ENCODE peak calls at places on chromosomes 3 and 15, in ten cellular contexts. Q is stomach, W is A549, L is uterus, H is HCT116, E is sigmoid colon, R is esophagus muscularis mucosa, X is HepG2, P is body of pancreas, A is heart left ventricle. Y is an unnamed sample. For H3K4me1, the result is how much of the 10 kb centered on the place peaks cover.

GRCh38 chr3:105355355-105356063 is 11.2 kb upstream of the ALCAM start:
- DNase-seq in Q (no peak), W (no peak), L (no peak), H (no peak), E (no peak), R (no peak), X (no peak), P (no peak), A (no peak), Y (no peak)

GRCh38 chr3:193732391-193732790 is 139.4 kb downstream of the OPA1 start:
- DNase-seq in Q (no peak), W (peak), L (no peak), H (peak), E (no peak), R (peak), X (peak), P (no peak), A (no peak), Y (no peak)

GRCh38 chr3:46888705-46889104 is 11.2 kb downstream of the PTH1R start:
- DNase-seq in Q (no peak), W (no peak), L (no peak), H (no peak), E (no peak), R (no peak), X (no peak), P (no peak), A (no peak), Y (no peak)

GRCh38 chr3:45647148-45647619 is 42.0 kb upstream of the SACM1L start:
- DNase-seq in Q (no peak), W (peak), L (no peak), H (no peak), E (no peak), R (no peak), X (peak), P (no peak), A (no peak), Y (no peak)

GRCh38 chr3:100297784-100298183 is 36.8 kb upstream of the NIT2 start:
- DNase-seq in Q (no peak), W (no peak), L (no peak), H (no peak), E (no peak), R (no peak), X (no peak), P (no peak), A (no peak), Y (no peak)

GRCh38 chr3:176167272-176167671 is 1030.0 kb downstream of the TBL1XR1 start:
- DNase-seq in Q (no peak), W (no peak), L (no peak), H (peak), E (no peak), R (no peak), X (no peak), P (no peak), A (no peak), Y (no peak)

GRCh38 chr3:46674031-46674592 is 19.4 kb downstream of the ALS2CL start:
- DNase-seq in Q (no peak), W (peak), L (no peak), H (no peak), E (peak), R (no peak), X (peak), P (peak), A (peak), Y (no peak)

GRCh38 chr3:190338717-190339116 is 16.5 kb upstream of the CLDN1 start:
- DNase-seq in Q (no peak), W (no peak), L (no peak), H (peak), E (no peak), R (no peak), X (no peak), P (peak), A (no peak), Y (no peak)

GRCh38 chr3:16770021-16770420 is 114.7 kb upstream of the PLCL2 start:
- DNase-seq in Q (no peak), W (no peak), L (no peak), H (no peak), E (no peak), R (no peak), X (no peak), P (no peak), A (peak), Y (no peak)

GRCh38 chr15:50145451-50145872 is 26.4 kb upstream of the ATP8B4 start:
- DNase-seq in Q (no peak), W (peak), L (peak), H (peak), E (no peak), R (no peak), X (peak), P (peak), A (no peak), Y (peak)

GRCh38 chr15:77904436-77904821 is 173.1 kb downstream of the TBC1D2B start:
- DNase-seq in Q (peak), W (no peak), L (no peak), H (no peak), E (peak), R (no peak), X (no peak), P (no peak), A (peak), Y (no peak)

GRCh38 chr15:99442268-99442897 is 123.4 kb upstream of the MEF2A start:
- DNase-seq in Q (peak), W (peak), L (peak), H (peak), E (peak), R (peak), X (no peak), P (no peak), A (peak), Y (peak)

GRCh38 chr3:136938334-136938733 is 19.4 kb upstream of the IL20RB start:
- DNase-seq in Q (no peak), W (no peak), L (no peak), H (no peak), E (no peak), R (no peak), X (no peak), P (no peak), A (no peak), Y (no peak)

GRCh38 chr15:70308011-70308761 is 210.5 kb upstream of the TLE3 start:
- DNase-seq in Q (no peak), W (peak), L (no peak), H (peak), E (no peak), R (no peak), X (no peak), P (no peak), A (no peak), Y (no peak)

GRCh38 chr3:129116482-129116946 is 5.1 kb downstream of the RAB43 start:
- DNase-seq in Q (no peak), W (no peak), L (no peak), H (no peak), E (no peak), R (no peak), X (peak), P (no peak), A (no peak), Y (no peak)
- H3K4me1 ChIP-seq in Q (half or more), W (under half), L (under half), H (under half), E (under half), R (under half), X (half or more), P (under half), A (under half), Y (under half)

DNA sequence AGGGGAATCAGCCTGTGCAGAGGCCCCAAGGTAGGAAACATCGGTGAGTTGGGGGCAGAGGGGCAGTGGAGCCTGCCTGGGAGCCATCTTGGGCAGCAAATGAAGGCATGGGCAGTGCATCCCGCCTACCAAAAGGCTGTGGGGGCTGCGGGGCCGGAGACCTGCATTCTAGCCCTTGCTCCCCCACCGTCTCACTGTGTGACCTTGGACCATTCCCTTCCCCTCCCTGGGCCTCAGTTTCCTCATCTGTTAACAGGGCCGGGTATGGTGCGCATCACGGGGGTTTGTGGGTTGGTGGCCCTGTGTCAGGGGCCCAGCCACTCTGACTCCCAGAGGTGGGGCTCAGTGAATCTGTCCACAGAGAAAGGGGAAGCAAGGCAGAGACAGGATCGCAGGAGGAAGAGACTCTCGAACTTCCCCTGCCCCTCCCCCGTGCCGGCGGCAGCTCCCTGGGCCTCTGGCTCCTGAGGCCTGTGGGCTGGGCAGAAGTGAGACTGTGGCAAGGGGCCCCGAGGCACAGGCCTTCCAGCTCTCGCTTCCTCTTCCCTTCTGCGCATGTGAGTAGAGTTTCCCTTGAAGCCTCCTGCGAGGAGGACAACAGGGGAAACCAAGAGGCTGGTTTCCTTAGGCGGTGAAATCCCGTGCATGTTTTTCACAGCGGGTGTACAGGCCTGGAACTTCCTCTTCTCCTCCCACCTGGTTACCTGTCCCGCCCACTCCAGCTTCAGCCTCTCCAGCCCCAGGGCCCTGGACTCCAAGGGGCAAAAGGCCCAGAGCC is 42.9 kb downstream of the IDH2 start:
- DNase-seq in Q (peak), W (no peak), L (no peak), H (no peak), E (peak), R (no peak), X (peak), P (peak), A (peak), Y (peak)
- TF ChIP-seq POLR2A in Q (no peak), W (no peak), L (no peak), H (no peak), E (no peak), R (no peak), X (no peak), P (no peak), A (no peak), Y (no peak)

DNA sequence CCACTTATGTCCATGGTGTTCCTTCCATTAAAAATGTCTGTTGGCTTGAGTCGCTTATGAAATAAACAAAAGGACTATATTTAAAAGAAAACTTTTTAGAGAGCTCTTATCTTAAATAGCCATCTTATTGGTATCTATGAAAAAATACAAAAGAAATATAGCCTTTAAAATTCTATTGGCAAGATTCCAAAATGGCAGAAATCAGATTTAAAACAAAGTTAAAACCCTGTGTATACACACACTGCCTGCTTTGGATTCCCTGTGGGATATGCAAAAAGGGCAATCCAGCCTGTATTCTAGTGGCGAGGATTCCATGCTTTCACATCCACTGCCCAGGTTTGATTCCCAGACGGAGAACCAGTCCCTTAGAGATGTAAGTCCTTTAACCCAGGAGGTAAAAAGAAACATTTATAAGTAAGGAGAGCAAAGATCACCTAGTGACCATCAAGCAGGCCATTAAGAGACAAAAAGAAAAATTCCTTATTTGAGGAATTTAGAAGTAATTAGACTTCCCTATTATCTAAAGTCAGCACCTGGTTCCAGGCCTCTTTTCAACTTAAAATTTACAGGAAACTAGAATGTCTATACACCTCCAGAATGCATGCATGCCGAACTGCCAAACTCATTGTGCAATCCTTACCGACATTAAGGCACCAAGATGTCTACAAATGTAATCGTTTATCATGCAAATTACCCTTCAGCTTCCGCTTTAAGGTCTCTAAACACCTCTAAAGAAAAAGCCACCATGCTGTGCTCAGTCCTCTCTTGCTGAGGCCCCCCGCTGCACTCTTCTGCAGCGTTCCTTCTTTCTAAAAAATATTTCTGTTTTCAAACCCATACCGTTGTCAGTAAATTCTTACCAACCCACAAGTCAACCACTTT is 69.6 kb upstream of the STRIT1 start:
- DNase-seq in Q (no peak), W (no peak), L (no peak), H (no peak), E (no peak), R (no peak), X (no peak), P (no peak), A (no peak), Y (no peak)
- H3K4me1 ChIP-seq in Q (under half), W (under half), L (under half), H (under half), E (under half), R (under half), X (under half), P (under half), A (under half), Y (under half)

DNA sequence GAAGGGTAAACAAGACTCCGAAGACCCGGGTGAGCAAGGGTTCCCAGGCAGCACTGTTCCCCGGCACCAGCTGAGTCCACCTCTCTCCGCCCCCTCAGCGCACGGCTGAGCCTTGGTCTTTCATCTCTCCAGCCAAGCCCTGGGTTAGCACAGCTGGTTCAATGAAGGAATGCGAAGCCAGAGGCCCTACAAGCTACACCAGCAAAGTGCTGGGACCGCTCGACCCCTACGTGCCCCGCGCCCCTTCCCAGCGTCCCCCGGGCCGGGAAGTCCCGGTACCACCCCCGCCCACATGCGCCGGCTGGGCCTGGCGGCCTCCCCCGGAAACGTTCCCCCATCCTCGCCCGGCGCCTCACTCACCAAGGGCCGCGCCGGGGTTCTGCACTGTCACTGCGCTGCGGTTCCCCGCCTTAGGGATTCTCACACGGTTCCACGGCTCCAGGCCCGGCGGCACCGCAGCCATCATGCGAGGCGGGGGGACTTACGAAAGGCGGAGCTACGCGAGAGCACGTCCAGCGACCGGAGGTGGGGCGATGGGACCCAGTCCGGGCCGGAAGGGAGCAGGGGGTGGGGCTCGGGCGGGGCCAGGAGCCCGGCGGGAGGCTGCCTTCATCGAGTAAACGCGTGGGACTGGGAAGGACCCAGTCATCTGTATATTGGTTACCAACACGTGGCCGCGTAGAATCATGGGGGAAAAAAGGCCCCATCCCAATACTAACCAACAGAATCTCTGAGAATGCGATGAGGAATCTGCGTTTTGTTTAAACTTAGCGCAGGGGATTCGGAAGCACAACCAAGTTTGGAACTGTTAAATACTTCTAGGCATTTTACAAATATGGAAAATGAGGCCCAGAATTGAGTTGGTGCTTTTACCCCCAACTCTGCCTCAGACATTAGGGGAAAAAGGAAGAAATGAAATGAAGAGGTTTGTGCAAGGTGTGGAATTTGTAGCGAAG is 28.7 kb downstream of the GTPBP8 start:
- DNase-seq in Q (peak), W (peak), L (peak), H (peak), E (peak), R (peak), X (peak), P (peak), A (peak), Y (peak)
- TF ChIP-seq POLR2A in Q (no peak), W (peak), L (no peak), H (peak), E (peak), R (peak), X (peak), P (peak), A (peak), Y (no peak)

DNA sequence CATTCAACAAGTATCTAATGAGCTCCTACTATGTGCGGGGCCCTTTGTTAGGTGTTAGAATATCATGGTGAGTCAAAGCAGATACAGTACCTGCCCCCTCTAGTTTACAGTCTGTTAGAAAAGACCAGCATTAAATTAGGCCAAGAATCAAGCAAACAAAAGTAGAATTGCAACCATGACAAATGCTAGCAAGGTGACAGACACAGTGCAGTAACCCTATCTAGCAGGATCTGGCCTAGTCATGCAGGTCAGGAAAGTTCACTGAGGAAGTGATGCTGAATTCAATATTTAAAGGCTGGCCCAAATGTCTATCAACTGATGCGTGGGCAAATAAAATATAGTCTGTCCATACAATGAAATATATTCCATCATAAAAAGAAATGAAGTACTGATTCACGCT is 200.7 kb downstream of the RORA start:
- DNase-seq in Q (no peak), W (no peak), L (no peak), H (no peak), E (no peak), R (no peak), X (no peak), P (no peak), A (no peak), Y (no peak)
- H3K4me1 ChIP-seq in Q (under half), W (under half), L (under half), H (under half), E (under half), R (under half), X (under half), P (under half), A (under half), Y (under half)